ENCODE peak calls at places on chromosomes 16 and 17, in seven cellular contexts. N is cardiac septum; G is CD4-positive, alpha-beta memory T cell; Y is SHP77 treated with DMSO at 0.1 percent for 48 hours; L is bronchial epithelial cell; E is left ventricle myocardium inferior; P is aorta. I is an unnamed sample.

GRCh38 chr17:61129876-61130275 is 269.8 kb upstream of the TBX2 start:
- DNase-seq in Y (no peak), L (no peak), E (no peak), G (no peak), N (no peak), P (no peak), I (no peak)

GRCh38 chr17:10135539-10136257 is 62.7 kb downstream of the GAS7 start:
- DNase-seq in L (no peak), N (no peak), Y (no peak), E (no peak), P (peak), G (no peak), I (no peak)

GRCh38 chr16:86974120-86974519 is 343.1 kb downstream of the C16orf95 start:
- DNase-seq in N (no peak), P (no peak), L (no peak), Y (no peak), G (no peak), E (no peak), I (no peak)

GRCh38 chr17:15920758-15921239 is 24.1 kb upstream of the ADORA2B start:
- DNase-seq in P (no peak), G (no peak), N (no peak), Y (no peak), E (no peak), L (peak), I (no peak)

GRCh38 chr16:2773188-2773968 is 3.7 kb downstream of the ELOB start:
- DNase-seq in Y (no peak), G (no peak), P (peak), L (no peak), E (no peak), N (no peak), I (no peak)

GRCh38 chr16:89705006-89705405 is 3.5 kb upstream of the SPATA2L start:
- DNase-seq in P (no peak), N (no peak), Y (no peak), G (no peak), E (no peak), L (no peak), I (no peak)

GRCh38 chr17:70091681-70092080 is 16.7 kb downstream of the KCNJ16 start:
- DNase-seq in G (no peak), Y (no peak), P (no peak), L (no peak), E (no peak), N (no peak), I (no peak)

GRCh38 chr16:2904922-2905240 is 6.8 kb upstream of the FLYWCH1 start:
- DNase-seq in Y (no peak), L (no peak), E (no peak), G (no peak), P (no peak), N (no peak), I (no peak)

GRCh38 chr17:66450008-66450856 is 147.8 kb downstream of the PRKCA start:
- DNase-seq in P (no peak), Y (no peak), E (no peak), N (no peak), G (no peak), L (no peak), I (no peak)

GRCh38 chr17:19003966-19004600 is 481 bp downstream of the FAM83G start:
- DNase-seq in Y (no peak), P (no peak), E (no peak), N (no peak), L (peak), G (peak), I (peak)

GRCh38 chr17:72852267-72852945 is 240.1 kb downstream of the SLC39A11 start:
- DNase-seq in Y (no peak), N (no peak), P (no peak), G (no peak), L (no peak), E (no peak), I (no peak)

GRCh38 chr16:68251812-68252211 is 6.6 kb downstream of the PLA2G15 start:
- DNase-seq in E (peak), L (no peak), Y (no peak), G (no peak), P (no peak), N (no peak), I (no peak)

GRCh38 chr16:50372611-50373344 is 4.0 kb upstream of the BRD7 start:
- DNase-seq in E (peak), Y (no peak), N (peak), L (peak), G (no peak), P (peak), I (no peak)

GRCh38 chr16:70662991-70663523 is 16.7 kb downstream of the IL34 start:
- DNase-seq in P (no peak), N (no peak), E (no peak), L (no peak), G (no peak), Y (no peak), I (no peak)

GRCh38 chr17:37134050-37134449 is 185.3 kb downstream of the AATF start:
- DNase-seq in G (peak), N (no peak), P (no peak), Y (no peak), E (no peak), L (no peak), I (no peak)

GRCh38 chr16:49776085-49776501 is 79.8 kb downstream of the ZNF423 start:
- DNase-seq in L (no peak), Y (no peak), E (peak), P (peak), G (no peak), N (no peak), I (no peak)

GRCh38 chr16:82754716-82755513 is 128.1 kb downstream of the CDH13 start:
- DNase-seq in L (no peak), G (no peak), P (no peak), N (no peak), Y (no peak), E (no peak), I (no peak)

GRCh38 chr16:69199382-69199781 is 12.4 kb downstream of the SNTB2 start:
- DNase-seq in E (no peak), N (no peak), Y (no peak), P (no peak), L (peak), G (no peak), I (no peak)

GRCh38 chr17:49748791-49749190 is 15.1 kb downstream of the FAM117A start:
- DNase-seq in E (no peak), P (no peak), L (no peak), N (no peak), Y (no peak), G (peak), I (peak)

GRCh38 chr16:3461120-3461519 is 17.6 kb downstream of the NAA60 start:
- DNase-seq in P (no peak), L (no peak), N (no peak), G (no peak), Y (no peak), E (no peak), I (no peak)

GRCh38 chr17:67364847-67365761 is 1.3 kb downstream of the PSMD12 start:
- DNase-seq in G (no peak), N (no peak), L (no peak), Y (no peak), P (no peak), E (no peak), I (no peak)

GRCh38 chr17:28901866-28902818 is 737 bp downstream of the DHRS13 start:
- DNase-seq in E (peak), G (no peak), Y (peak), P (no peak), N (no peak), L (no peak), I (peak)

GRCh38 chr17:37813753-37814152 is 68.9 kb upstream of the HNF1B start:
- DNase-seq in Y (no peak), P (no peak), E (no peak), N (no peak), G (no peak), L (peak), I (no peak)